ENCODE peak calls at places on chromosomes 7 and 10, in five cellular contexts. One of them, this sample, is unnamed.
A peak's percentile ranks its signal among the peaks of the same experiment; 100 is the strongest.

GRCh38 chr7:34339061-34339526 is 318.9 kb upstream of the NPSR1 start:
- DNase-seq in foreskin fibroblast: no peak
- DNase-seq in HL-60: no peak
- DNase-seq in sigmoid colon: no peak
- DNase-seq in fibroblast of villous mesenchyme: peak; percentile 2
- DNase-seq in this sample: no peak

GRCh38 chr7:135253851-135254815 is 20.5 kb downstream of the STRA8 start:
- DNase-seq in foreskin fibroblast: peak; percentile 84
- DNase-seq in HL-60: peak; percentile 16
- DNase-seq in sigmoid colon: peak; percentile 88
- DNase-seq in fibroblast of villous mesenchyme: peak; percentile 40
- DNase-seq in this sample: no peak

GRCh38 chr7:33591481-33591880 is 313.9 kb upstream of the BMPER start:
- DNase-seq in foreskin fibroblast: no peak
- DNase-seq in HL-60: no peak
- DNase-seq in sigmoid colon: no peak
- DNase-seq in fibroblast of villous mesenchyme: peak; percentile 30
- DNase-seq in this sample: no peak

GRCh38 chr10:17476073-17476472 is 21.7 kb upstream of the ST8SIA6 start:
- DNase-seq in HL-60: no peak
- DNase-seq in foreskin fibroblast: no peak
- DNase-seq in fibroblast of villous mesenchyme: no peak
- DNase-seq in sigmoid colon: no peak
- DNase-seq in this sample: no peak

GRCh38 chr10:106615081-106615480 is 549.4 kb downstream of the SORCS1 start:
- DNase-seq in fibroblast of villous mesenchyme: peak; percentile 30
- DNase-seq in HL-60: no peak
- DNase-seq in sigmoid colon: no peak
- DNase-seq in foreskin fibroblast: peak; percentile 36
- DNase-seq in this sample: no peak

GRCh38 chr7:85602196-85602595 is 415.3 kb upstream of the SEMA3D start:
- DNase-seq in sigmoid colon: no peak
- DNase-seq in foreskin fibroblast: peak; percentile 14
- DNase-seq in fibroblast of villous mesenchyme: no peak
- DNase-seq in HL-60: no peak
- DNase-seq in this sample: no peak

GRCh38 chr7:17185690-17186070 is 112.8 kb upstream of the AHR start:
- DNase-seq in HL-60: peak; percentile 25
- DNase-seq in foreskin fibroblast: peak; percentile 44
- DNase-seq in fibroblast of villous mesenchyme: peak; percentile 44
- DNase-seq in sigmoid colon: no peak
- DNase-seq in this sample: no peak

GRCh38 chr10:46020344-46020656 is 10.1 kb downstream of the NCOA4 start:
- DNase-seq in foreskin fibroblast: no peak
- DNase-seq in HL-60: no peak
- DNase-seq in sigmoid colon: no peak
- DNase-seq in fibroblast of villous mesenchyme: no peak
- DNase-seq in this sample: no peak

GRCh38 chr10:105797234-105797890 is 1156.3 kb downstream of the SORCS3 start:
- DNase-seq in fibroblast of villous mesenchyme: peak; percentile 11
- DNase-seq in sigmoid colon: no peak
- DNase-seq in foreskin fibroblast: no peak
- DNase-seq in HL-60: peak; percentile 1
- DNase-seq in this sample: no peak

GRCh38 chr10:93471110-93471651 is 11.0 kb downstream of the MYOF start:
- DNase-seq in sigmoid colon: peak; percentile 60
- DNase-seq in HL-60: no peak
- DNase-seq in foreskin fibroblast: peak; percentile 95
- DNase-seq in fibroblast of villous mesenchyme: peak; percentile 95
- DNase-seq in this sample: no peak

GRCh38 chr10:44416976-44417375 is 32.1 kb upstream of the CXCL12 start:
- DNase-seq in sigmoid colon: peak; percentile 59
- DNase-seq in foreskin fibroblast: no peak
- DNase-seq in HL-60: no peak
- DNase-seq in fibroblast of villous mesenchyme: no peak
- DNase-seq in this sample: no peak

GRCh38 chr7:1956611-1957470 is 275.9 kb downstream of the MAD1L1 start:
- DNase-seq in HL-60: no peak
- DNase-seq in foreskin fibroblast: no peak
- DNase-seq in sigmoid colon: no peak
- DNase-seq in fibroblast of villous mesenchyme: no peak
- DNase-seq in this sample: no peak

GRCh38 chr7:12873596-12873995 is 186.2 kb downstream of the ARL4A start:
- DNase-seq in foreskin fibroblast: no peak
- DNase-seq in fibroblast of villous mesenchyme: no peak
- DNase-seq in HL-60: no peak
- DNase-seq in sigmoid colon: no peak
- DNase-seq in this sample: no peak

GRCh38 chr10:103676851-103677417 is 178.4 kb downstream of the SH3PXD2A start:
- DNase-seq in sigmoid colon: peak; percentile 87
- DNase-seq in fibroblast of villous mesenchyme: peak; percentile 98
- DNase-seq in foreskin fibroblast: peak; percentile 83
- DNase-seq in HL-60: no peak
- DNase-seq in this sample: no peak

GRCh38 chr7:92485267-92485892 is 7.6 kb upstream of the ERVW-1 start:
- DNase-seq in HL-60: no peak
- DNase-seq in fibroblast of villous mesenchyme: no peak
- DNase-seq in foreskin fibroblast: no peak
- DNase-seq in sigmoid colon: no peak
- DNase-seq in this sample: no peak

GRCh38 chr7:101185258-101185839 is 5.3 kb upstream of the NAT16 start:
- DNase-seq in sigmoid colon: no peak
- DNase-seq in foreskin fibroblast: peak; percentile 59
- DNase-seq in HL-60: no peak
- DNase-seq in fibroblast of villous mesenchyme: no peak
- DNase-seq in this sample: no peak

GRCh38 chr7:138932870-138933269 is 48.3 kb downstream of the KIAA1549 start:
- DNase-seq in HL-60: no peak
- DNase-seq in fibroblast of villous mesenchyme: no peak
- DNase-seq in sigmoid colon: no peak
- DNase-seq in foreskin fibroblast: no peak
- DNase-seq in this sample: no peak

GRCh38 chr7:104271948-104272347 is 56.5 kb upstream of the LHFPL3 start:
- DNase-seq in fibroblast of villous mesenchyme: no peak
- DNase-seq in foreskin fibroblast: no peak
- DNase-seq in sigmoid colon: no peak
- DNase-seq in HL-60: no peak
- DNase-seq in this sample: no peak

GRCh38 chr7:104272767-104273384 is 55.5 kb upstream of the LHFPL3 start:
- DNase-seq in HL-60: no peak
- DNase-seq in sigmoid colon: no peak
- DNase-seq in foreskin fibroblast: peak; percentile 8
- DNase-seq in fibroblast of villous mesenchyme: peak; percentile 44
- DNase-seq in this sample: no peak

GRCh38 chr7:104264281-104264680 is 56.5 kb upstream of the ORC5 start:
- DNase-seq in fibroblast of villous mesenchyme: no peak
- DNase-seq in foreskin fibroblast: peak; percentile 41
- DNase-seq in HL-60: no peak
- DNase-seq in sigmoid colon: no peak
- DNase-seq in this sample: no peak

GRCh38 chr7:104267701-104268368 is 60.0 kb upstream of the ORC5 start:
- DNase-seq in foreskin fibroblast: peak; percentile 1
- DNase-seq in HL-60: no peak
- DNase-seq in sigmoid colon: no peak
- DNase-seq in fibroblast of villous mesenchyme: peak; percentile 27
- DNase-seq in this sample: no peak
- TF ChIP-seq CTCF in foreskin fibroblast: peak; percentile 53
- TF ChIP-seq CTCF in HL-60: no peak
- TF ChIP-seq CTCF in sigmoid colon: peak; percentile 16
- TF ChIP-seq CTCF in fibroblast of villous mesenchyme: peak; percentile 50
- TF ChIP-seq CTCF in this sample: no peak

GRCh38 chr10:120580651-120581259 is 123.7 kb downstream of the PLPP4 start:
- DNase-seq in fibroblast of villous mesenchyme: no peak
- DNase-seq in sigmoid colon: no peak
- DNase-seq in foreskin fibroblast: no peak
- DNase-seq in HL-60: no peak
- DNase-seq in this sample: no peak

GRCh38 chr10:120578123-120578522 is 121.1 kb downstream of the PLPP4 start:
- DNase-seq in HL-60: no peak
- DNase-seq in foreskin fibroblast: no peak
- DNase-seq in sigmoid colon: no peak
- DNase-seq in fibroblast of villous mesenchyme: no peak
- DNase-seq in this sample: no peak

GRCh38 chr10:120581496-120581895 is 124.5 kb downstream of the PLPP4 start:
- DNase-seq in sigmoid colon: no peak
- DNase-seq in fibroblast of villous mesenchyme: no peak
- DNase-seq in foreskin fibroblast: no peak
- DNase-seq in HL-60: no peak
- DNase-seq in this sample: no peak

GRCh38 chr10:120575411-120575810 is 118.4 kb downstream of the PLPP4 start:
- DNase-seq in HL-60: no peak
- DNase-seq in foreskin fibroblast: no peak
- DNase-seq in fibroblast of villous mesenchyme: no peak
- DNase-seq in sigmoid colon: no peak
- DNase-seq in this sample: no peak

DNA sequence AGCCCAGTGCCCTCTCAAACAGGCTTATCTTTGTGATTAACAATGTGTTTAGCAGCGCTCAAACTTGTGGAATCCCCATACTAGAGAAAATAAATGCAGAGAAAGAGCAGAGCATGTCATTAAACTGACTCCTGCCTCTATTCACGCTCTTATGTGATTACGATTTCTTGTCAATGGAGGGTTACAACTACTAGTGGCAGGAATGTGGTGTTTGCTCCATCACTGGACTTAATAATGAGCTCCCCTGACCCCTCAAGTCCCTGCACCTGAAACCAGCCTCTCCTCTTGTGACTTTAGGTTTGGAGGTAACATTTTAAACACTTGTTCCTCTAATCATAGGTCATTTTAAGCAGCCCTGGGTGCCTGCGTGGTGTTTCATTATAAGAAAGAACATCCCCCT is 121.9 kb downstream of the PLPP4 start:
- DNase-seq in foreskin fibroblast: no peak
- DNase-seq in fibroblast of villous mesenchyme: no peak
- DNase-seq in sigmoid colon: no peak
- DNase-seq in HL-60: no peak
- DNase-seq in this sample: no peak
- TF ChIP-seq CTCF in foreskin fibroblast: no peak
- TF ChIP-seq CTCF in fibroblast of villous mesenchyme: no peak
- TF ChIP-seq CTCF in sigmoid colon: no peak
- TF ChIP-seq CTCF in HL-60: no peak
- TF ChIP-seq CTCF in this sample: no peak

GRCh38 chr10:12640026-12640425 is 290.7 kb downstream of the CAMK1D start:
- DNase-seq in sigmoid colon: no peak
- DNase-seq in foreskin fibroblast: no peak
- DNase-seq in fibroblast of villous mesenchyme: no peak
- DNase-seq in HL-60: no peak
- DNase-seq in this sample: no peak
- TF ChIP-seq CTCF in sigmoid colon: no peak
- TF ChIP-seq CTCF in foreskin fibroblast: no peak
- TF ChIP-seq CTCF in fibroblast of villous mesenchyme: no peak
- TF ChIP-seq CTCF in HL-60: no peak
- TF ChIP-seq CTCF in this sample: no peak

GRCh38 chr10:1074748-1075358 is 18.7 kb downstream of the WDR37 start:
- DNase-seq in HL-60: no peak
- DNase-seq in foreskin fibroblast: no peak
- DNase-seq in sigmoid colon: no peak
- DNase-seq in fibroblast of villous mesenchyme: peak; percentile 13
- DNase-seq in this sample: no peak
- TF ChIP-seq CTCF in HL-60: no peak
- TF ChIP-seq CTCF in foreskin fibroblast: peak; percentile 16
- TF ChIP-seq CTCF in sigmoid colon: no peak
- TF ChIP-seq CTCF in fibroblast of villous mesenchyme: peak; percentile 22
- TF ChIP-seq CTCF in this sample: no peak

DNA sequence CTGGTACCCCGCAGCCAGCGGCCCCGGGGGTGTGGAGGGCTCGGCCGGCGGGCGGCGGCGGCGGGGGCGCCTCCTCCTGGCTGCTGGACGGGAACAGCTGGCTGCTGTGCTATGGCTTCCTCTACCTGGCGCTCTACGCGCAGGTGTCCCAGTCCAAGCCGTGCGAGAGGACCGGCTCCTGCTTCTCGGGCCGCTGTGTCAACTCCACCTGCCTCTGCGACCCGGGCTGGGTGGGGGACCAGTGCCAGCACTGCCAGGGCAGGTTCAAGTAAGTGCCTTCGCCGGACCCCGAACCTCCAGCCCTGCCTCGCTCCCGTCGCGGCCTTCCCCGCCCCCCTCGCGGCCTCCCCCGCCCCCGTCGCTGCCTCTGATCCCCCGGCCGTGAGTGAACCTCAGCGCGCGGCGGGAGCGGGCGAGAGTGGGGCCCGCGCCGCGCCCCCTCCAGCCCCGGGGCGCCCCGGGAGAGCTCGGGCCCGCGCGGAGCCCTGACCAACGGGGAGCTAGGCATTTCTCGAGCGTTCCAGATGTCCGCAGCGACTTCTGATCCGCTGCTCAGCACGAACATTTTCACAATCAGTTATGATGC is 704 bp downstream of the ATRNL1 start:
- DNase-seq in fibroblast of villous mesenchyme: no peak
- DNase-seq in foreskin fibroblast: peak; percentile 9
- DNase-seq in sigmoid colon: no peak
- DNase-seq in HL-60: no peak
- DNase-seq in this sample: no peak
- TF ChIP-seq CTCF in fibroblast of villous mesenchyme: no peak
- TF ChIP-seq CTCF in foreskin fibroblast: no peak
- TF ChIP-seq CTCF in sigmoid colon: no peak
- TF ChIP-seq CTCF in HL-60: no peak
- TF ChIP-seq CTCF in this sample: no peak

GRCh38 chr10:118642228-118642627 is 46.8 kb upstream of the PRLHR start:
- DNase-seq in fibroblast of villous mesenchyme: no peak
- DNase-seq in sigmoid colon: no peak
- DNase-seq in foreskin fibroblast: no peak
- DNase-seq in HL-60: no peak
- DNase-seq in this sample: no peak
- TF ChIP-seq CTCF in fibroblast of villous mesenchyme: no peak
- TF ChIP-seq CTCF in sigmoid colon: no peak
- TF ChIP-seq CTCF in foreskin fibroblast: no peak
- TF ChIP-seq CTCF in HL-60: no peak
- TF ChIP-seq CTCF in this sample: no peak

GRCh38 chr10:62424026-62424425 is 49.9 kb downstream of the ZNF365 start:
- DNase-seq in sigmoid colon: no peak
- DNase-seq in foreskin fibroblast: no peak
- DNase-seq in HL-60: no peak
- DNase-seq in fibroblast of villous mesenchyme: peak; percentile 16
- DNase-seq in this sample: no peak
- TF ChIP-seq CTCF in sigmoid colon: no peak
- TF ChIP-seq CTCF in foreskin fibroblast: no peak
- TF ChIP-seq CTCF in HL-60: no peak
- TF ChIP-seq CTCF in fibroblast of villous mesenchyme: peak; percentile 24
- TF ChIP-seq CTCF in this sample: no peak

GRCh38 chr7:143408686-143409551 is at the start of gene EPHA1:
- DNase-seq in HL-60: no peak
- DNase-seq in foreskin fibroblast: no peak
- DNase-seq in fibroblast of villous mesenchyme: no peak
- DNase-seq in sigmoid colon: no peak
- DNase-seq in this sample: no peak
- TF ChIP-seq CTCF in HL-60: no peak
- TF ChIP-seq CTCF in foreskin fibroblast: no peak
- TF ChIP-seq CTCF in fibroblast of villous mesenchyme: no peak
- TF ChIP-seq CTCF in sigmoid colon: peak; percentile 23
- TF ChIP-seq CTCF in this sample: no peak